ENCODE peak calls at places on chromosome 11, in nine cellular contexts. One of them, this sample, is unnamed.

GRCh38 chr11:83002047-83002446 is 69.7 kb downstream of the RAB30 start:
- DNase-seq in heart left ventricle: no peak
- DNase-seq in SK-N-SH: no peak
- DNase-seq in bronchial epithelial cell: no peak
- DNase-seq in breast epithelium: no peak
- DNase-seq in H1: no peak
- DNase-seq in left ventricle myocardium inferior: no peak
- DNase-seq in heart right ventricle: no peak
- DNase-seq in epithelial cell of esophagus: no peak
- DNase-seq in this sample: no peak

GRCh38 chr11:95768521-95768920 is 21.1 kb downstream of the FAM76B start:
- DNase-seq in SK-N-SH: no peak
- DNase-seq in epithelial cell of esophagus: no peak
- DNase-seq in bronchial epithelial cell: no peak
- DNase-seq in left ventricle myocardium inferior: no peak
- DNase-seq in heart left ventricle: no peak
- DNase-seq in breast epithelium: no peak
- DNase-seq in heart right ventricle: no peak
- DNase-seq in H1: no peak
- DNase-seq in this sample: peak

GRCh38 chr11:2724653-2725366 is 25.0 kb upstream of the KCNQ1OT1 start:
- DNase-seq in left ventricle myocardium inferior: peak
- DNase-seq in heart right ventricle: no peak
- DNase-seq in heart left ventricle: peak
- DNase-seq in epithelial cell of esophagus: no peak
- DNase-seq in SK-N-SH: no peak
- DNase-seq in H1: no peak
- DNase-seq in breast epithelium: peak
- DNase-seq in bronchial epithelial cell: no peak
- DNase-seq in this sample: peak

GRCh38 chr11:114228401-114229061 is 67.7 kb upstream of the NNMT start:
- DNase-seq in bronchial epithelial cell: no peak
- DNase-seq in epithelial cell of esophagus: no peak
- DNase-seq in heart right ventricle: no peak
- DNase-seq in H1: no peak
- DNase-seq in heart left ventricle: no peak
- DNase-seq in left ventricle myocardium inferior: no peak
- DNase-seq in SK-N-SH: peak
- DNase-seq in breast epithelium: no peak
- DNase-seq in this sample: no peak

GRCh38 chr11:70048279-70049024 is 29.7 kb upstream of the ANO1 start:
- DNase-seq in bronchial epithelial cell: peak
- DNase-seq in epithelial cell of esophagus: peak
- DNase-seq in SK-N-SH: peak
- DNase-seq in left ventricle myocardium inferior: no peak
- DNase-seq in H1: peak
- DNase-seq in heart left ventricle: no peak
- DNase-seq in breast epithelium: peak
- DNase-seq in heart right ventricle: no peak
- DNase-seq in this sample: no peak

GRCh38 chr11:108498046-108498815 is at the start of gene POGLUT3:
- DNase-seq in heart right ventricle: peak
- DNase-seq in heart left ventricle: peak
- DNase-seq in epithelial cell of esophagus: no peak
- DNase-seq in H1: peak
- DNase-seq in breast epithelium: no peak
- DNase-seq in left ventricle myocardium inferior: peak
- DNase-seq in SK-N-SH: peak
- DNase-seq in bronchial epithelial cell: no peak
- DNase-seq in this sample: peak

GRCh38 chr11:72249961-72250360 is 6.0 kb upstream of the PHOX2A start:
- DNase-seq in heart right ventricle: no peak
- DNase-seq in breast epithelium: no peak
- DNase-seq in epithelial cell of esophagus: no peak
- DNase-seq in heart left ventricle: no peak
- DNase-seq in SK-N-SH: no peak
- DNase-seq in bronchial epithelial cell: no peak
- DNase-seq in H1: no peak
- DNase-seq in left ventricle myocardium inferior: no peak
- DNase-seq in this sample: no peak

GRCh38 chr11:117071344-117071787 is 26.9 kb downstream of the SIK3 start:
- DNase-seq in SK-N-SH: no peak
- DNase-seq in epithelial cell of esophagus: no peak
- DNase-seq in bronchial epithelial cell: no peak
- DNase-seq in heart right ventricle: peak
- DNase-seq in heart left ventricle: peak
- DNase-seq in H1: no peak
- DNase-seq in left ventricle myocardium inferior: no peak
- DNase-seq in breast epithelium: peak
- DNase-seq in this sample: peak

GRCh38 chr11:395866-396265 is 1.9 kb downstream of the PKP3 start:
- DNase-seq in epithelial cell of esophagus: peak
- DNase-seq in left ventricle myocardium inferior: no peak
- DNase-seq in bronchial epithelial cell: no peak
- DNase-seq in SK-N-SH: no peak
- DNase-seq in H1: no peak
- DNase-seq in heart left ventricle: no peak
- DNase-seq in breast epithelium: no peak
- DNase-seq in heart right ventricle: no peak
- DNase-seq in this sample: no peak

GRCh38 chr11:394858-395655 is 1.0 kb downstream of the PKP3 start:
- DNase-seq in bronchial epithelial cell: no peak
- DNase-seq in heart left ventricle: no peak
- DNase-seq in SK-N-SH: no peak
- DNase-seq in H1: no peak
- DNase-seq in breast epithelium: no peak
- DNase-seq in heart right ventricle: no peak
- DNase-seq in left ventricle myocardium inferior: no peak
- DNase-seq in epithelial cell of esophagus: peak
- DNase-seq in this sample: no peak

GRCh38 chr11:396511-396947 is 2.5 kb downstream of the PKP3 start:
- DNase-seq in left ventricle myocardium inferior: no peak
- DNase-seq in SK-N-SH: peak
- DNase-seq in epithelial cell of esophagus: peak
- DNase-seq in breast epithelium: no peak
- DNase-seq in bronchial epithelial cell: no peak
- DNase-seq in heart right ventricle: no peak
- DNase-seq in heart left ventricle: no peak
- DNase-seq in H1: no peak
- DNase-seq in this sample: peak

GRCh38 chr11:398826-399225 is 4.8 kb downstream of the PKP3 start:
- DNase-seq in SK-N-SH: no peak
- DNase-seq in heart right ventricle: no peak
- DNase-seq in epithelial cell of esophagus: peak
- DNase-seq in breast epithelium: no peak
- DNase-seq in left ventricle myocardium inferior: no peak
- DNase-seq in heart left ventricle: no peak
- DNase-seq in bronchial epithelial cell: no peak
- DNase-seq in H1: no peak
- DNase-seq in this sample: no peak

GRCh38 chr11:396948-397548 is 3.0 kb downstream of the PKP3 start:
- DNase-seq in left ventricle myocardium inferior: peak
- DNase-seq in heart right ventricle: peak
- DNase-seq in bronchial epithelial cell: no peak
- DNase-seq in SK-N-SH: peak
- DNase-seq in H1: no peak
- DNase-seq in epithelial cell of esophagus: no peak
- DNase-seq in breast epithelium: no peak
- DNase-seq in heart left ventricle: peak
- DNase-seq in this sample: peak
- TF ChIP-seq CTCF in left ventricle myocardium inferior: peak
- TF ChIP-seq CTCF in heart right ventricle: peak
- TF ChIP-seq CTCF in bronchial epithelial cell: no peak
- TF ChIP-seq CTCF in SK-N-SH: peak
- TF ChIP-seq CTCF in H1: no peak
- TF ChIP-seq CTCF in epithelial cell of esophagus: no peak
- TF ChIP-seq CTCF in breast epithelium: no peak
- TF ChIP-seq CTCF in heart left ventricle: peak
- TF ChIP-seq CTCF in this sample: peak

GRCh38 chr11:118301600-118302195 is 2.8 kb upstream of the CD3E start:
- DNase-seq in epithelial cell of esophagus: no peak
- DNase-seq in breast epithelium: no peak
- DNase-seq in H1: no peak
- DNase-seq in bronchial epithelial cell: no peak
- DNase-seq in heart right ventricle: no peak
- DNase-seq in heart left ventricle: no peak
- DNase-seq in left ventricle myocardium inferior: no peak
- DNase-seq in SK-N-SH: no peak
- DNase-seq in this sample: no peak

GRCh38 chr11:118306556-118306955 is 2.0 kb downstream of the CD3E start:
- DNase-seq in heart left ventricle: no peak
- DNase-seq in left ventricle myocardium inferior: no peak
- DNase-seq in heart right ventricle: no peak
- DNase-seq in breast epithelium: no peak
- DNase-seq in SK-N-SH: no peak
- DNase-seq in H1: no peak
- DNase-seq in epithelial cell of esophagus: no peak
- DNase-seq in bronchial epithelial cell: no peak
- DNase-seq in this sample: no peak

GRCh38 chr11:118305726-118306125 is 1.2 kb downstream of the CD3E start:
- DNase-seq in heart left ventricle: no peak
- DNase-seq in left ventricle myocardium inferior: no peak
- DNase-seq in epithelial cell of esophagus: no peak
- DNase-seq in heart right ventricle: no peak
- DNase-seq in H1: no peak
- DNase-seq in SK-N-SH: no peak
- DNase-seq in breast epithelium: no peak
- DNase-seq in bronchial epithelial cell: no peak
- DNase-seq in this sample: no peak

GRCh38 chr11:118304227-118304808 is at the start of gene CD3E:
- DNase-seq in epithelial cell of esophagus: no peak
- DNase-seq in heart right ventricle: no peak
- DNase-seq in SK-N-SH: no peak
- DNase-seq in left ventricle myocardium inferior: no peak
- DNase-seq in H1: no peak
- DNase-seq in breast epithelium: no peak
- DNase-seq in bronchial epithelial cell: no peak
- DNase-seq in heart left ventricle: no peak
- DNase-seq in this sample: no peak

DNA sequence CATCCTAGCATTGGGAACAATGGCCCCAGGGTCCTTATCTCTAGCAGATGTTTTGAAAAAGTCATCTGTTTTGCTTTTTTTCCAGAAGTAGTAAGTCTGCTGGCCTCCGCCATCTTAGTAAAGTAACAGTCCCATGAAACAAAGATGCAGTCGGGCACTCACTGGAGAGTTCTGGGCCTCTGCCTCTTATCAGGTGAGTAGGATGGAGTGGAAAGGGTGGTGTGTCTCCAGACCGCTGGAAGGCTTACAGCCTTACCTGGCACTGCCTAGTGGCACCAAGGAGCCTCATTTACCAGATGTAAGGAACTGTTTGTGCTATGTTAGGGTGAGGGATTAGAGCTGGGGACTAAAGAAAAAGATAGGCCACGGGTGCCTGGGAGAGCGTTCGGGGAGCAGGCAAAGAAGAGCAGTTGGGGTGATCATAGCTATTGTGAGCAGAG is 299 bp downstream of the CD3E start:
- DNase-seq in SK-N-SH: no peak
- DNase-seq in epithelial cell of esophagus: no peak
- DNase-seq in bronchial epithelial cell: no peak
- DNase-seq in left ventricle myocardium inferior: no peak
- DNase-seq in H1: no peak
- DNase-seq in heart left ventricle: no peak
- DNase-seq in heart right ventricle: no peak
- DNase-seq in breast epithelium: no peak
- DNase-seq in this sample: no peak
- H3K4me3 ChIP-seq in SK-N-SH: no peak
- H3K4me3 ChIP-seq in epithelial cell of esophagus: no peak
- H3K4me3 ChIP-seq in bronchial epithelial cell: no peak
- H3K4me3 ChIP-seq in left ventricle myocardium inferior: no peak
- H3K4me3 ChIP-seq in H1: no peak
- H3K4me3 ChIP-seq in heart left ventricle: no peak
- H3K4me3 ChIP-seq in heart right ventricle: no peak
- H3K4me3 ChIP-seq in breast epithelium: no peak
- H3K4me3 ChIP-seq in this sample: no peak

DNA sequence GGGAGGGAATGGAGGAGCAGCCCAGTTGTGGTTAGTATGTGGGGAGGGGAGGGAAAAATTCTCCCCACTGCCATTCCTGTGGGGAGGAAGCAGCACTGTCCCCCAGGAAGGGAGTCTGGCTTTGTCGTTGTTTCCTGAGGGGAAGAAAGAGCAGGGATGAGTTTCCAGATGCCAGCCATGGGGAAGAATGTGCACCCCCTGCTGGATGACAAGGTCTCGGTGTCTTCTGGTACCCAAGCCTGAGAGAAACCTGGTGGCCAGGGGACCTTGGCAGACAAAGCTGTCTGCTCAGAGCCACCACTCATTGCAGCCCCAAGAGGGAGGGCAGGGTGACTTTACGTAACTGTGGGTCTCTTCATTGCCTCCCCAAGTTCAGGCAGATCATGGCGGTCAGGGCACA is 81.3 kb upstream of the CD82 start:
- DNase-seq in heart right ventricle: peak
- DNase-seq in epithelial cell of esophagus: peak
- DNase-seq in left ventricle myocardium inferior: no peak
- DNase-seq in SK-N-SH: peak
- DNase-seq in breast epithelium: no peak
- DNase-seq in H1: no peak
- DNase-seq in bronchial epithelial cell: no peak
- DNase-seq in heart left ventricle: no peak
- DNase-seq in this sample: peak
- TF ChIP-seq CTCF in heart right ventricle: peak
- TF ChIP-seq CTCF in epithelial cell of esophagus: peak
- TF ChIP-seq CTCF in left ventricle myocardium inferior: peak
- TF ChIP-seq CTCF in SK-N-SH: peak
- TF ChIP-seq CTCF in breast epithelium: no peak
- TF ChIP-seq CTCF in H1: peak
- TF ChIP-seq CTCF in bronchial epithelial cell: peak
- TF ChIP-seq CTCF in heart left ventricle: peak
- TF ChIP-seq CTCF in this sample: peak

DNA sequence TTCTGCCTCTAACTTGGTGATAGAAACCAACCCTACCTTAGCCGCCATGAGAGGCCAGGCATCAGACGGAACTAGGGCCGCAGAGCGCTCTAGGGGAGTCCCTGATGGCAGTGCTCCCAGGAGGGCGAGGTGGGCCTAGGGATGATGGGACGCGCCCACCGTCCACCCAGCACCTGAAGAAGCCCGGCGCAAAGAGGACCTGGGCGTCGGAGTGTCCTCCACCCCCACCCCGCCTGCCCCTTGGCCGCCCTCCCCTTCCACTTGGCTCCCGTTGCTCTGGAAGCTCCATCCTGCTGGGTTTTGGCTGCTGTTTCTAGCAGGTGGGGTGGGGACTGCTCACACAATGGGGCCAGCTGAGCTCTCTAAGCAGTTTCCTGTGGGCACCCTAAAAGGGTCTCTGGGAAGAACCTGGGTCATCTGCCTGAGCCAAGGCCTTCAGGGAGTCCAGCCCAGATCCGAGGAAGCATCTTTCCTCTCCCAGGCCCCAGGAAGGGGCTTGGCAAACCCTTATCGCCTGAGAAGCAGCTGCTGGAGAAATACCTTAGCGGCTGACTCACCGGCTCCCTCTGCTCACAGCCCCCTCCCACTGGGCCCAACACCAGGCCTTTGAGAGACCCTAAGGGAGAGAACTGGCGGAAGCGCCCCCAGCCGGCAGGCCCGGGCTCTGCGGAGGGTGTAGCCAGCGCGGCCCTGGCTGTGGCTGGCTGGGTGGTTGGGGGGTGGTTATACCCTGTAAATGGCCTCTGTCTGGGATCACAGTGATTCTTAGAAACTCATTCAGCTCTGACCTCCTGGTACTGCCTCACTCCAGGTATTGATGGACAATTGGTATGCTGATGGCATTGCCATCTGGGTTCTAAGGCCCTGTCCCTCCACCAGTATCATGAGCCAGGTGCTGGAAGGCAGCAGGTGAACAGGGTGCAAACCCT is 19.3 kb downstream of the CREB3L1 start:
- DNase-seq in bronchial epithelial cell: no peak
- DNase-seq in epithelial cell of esophagus: no peak
- DNase-seq in breast epithelium: no peak
- DNase-seq in SK-N-SH: peak
- DNase-seq in heart right ventricle: peak
- DNase-seq in H1: peak
- DNase-seq in heart left ventricle: peak
- DNase-seq in left ventricle myocardium inferior: peak
- DNase-seq in this sample: peak
- H3K4me3 ChIP-seq in bronchial epithelial cell: no peak
- H3K4me3 ChIP-seq in epithelial cell of esophagus: no peak
- H3K4me3 ChIP-seq in breast epithelium: peak
- H3K4me3 ChIP-seq in SK-N-SH: peak
- H3K4me3 ChIP-seq in heart right ventricle: peak
- H3K4me3 ChIP-seq in H1: peak
- H3K4me3 ChIP-seq in heart left ventricle: peak
- H3K4me3 ChIP-seq in left ventricle myocardium inferior: peak
- H3K4me3 ChIP-seq in this sample: peak